ENCODE peak calls at places on chromosomes 12 and 14, in six cellular contexts. X is transverse colon; S is GM23338; F is NAMALWA; E is stimulated activated CD4-positive, alpha-beta T cell treated with anti-CD3 and anti-CD28 coated beads, Interleukin-15, amount 100 ng/mL, for 24 hours; H is stimulated activated CD8-positive, alpha-beta memory T cell treated with anti-CD3 and anti-CD28 coated beads, Interleukin-4, amount 100 ng/mL, for 48 hours. G is an unnamed sample.

GRCh38 chr14:87250992-87251391 is 742.0 kb downstream of the GALC start:
- DNase-seq in X (no peak), S (no peak), F (no peak), E (no peak), H (no peak), G (no peak)

GRCh38 chr14:104554088-104554607 is 25.4 kb upstream of the C14orf180 start:
- DNase-seq in X (no peak), S (no peak), F (no peak), E (no peak), H (no peak), G (no peak)

GRCh38 chr12:33876618-33877017 is 145.7 kb upstream of the ALG10 start:
- DNase-seq in X (no peak), S (peak; percentile 52), F (peak; percentile 14), E (no peak), H (no peak), G (no peak)

GRCh38 chr14:90732142-90732541 is 84.1 kb downstream of the TTC7B start:
- DNase-seq in X (no peak), S (no peak), F (no peak), E (no peak), H (no peak), G (no peak)

GRCh38 chr14:75011356-75012097 is 8.8 kb downstream of the EIF2B2 start:
- DNase-seq in X (no peak), S (no peak), F (no peak), E (peak; percentile 36), H (peak; percentile 35), G (no peak)

GRCh38 chr14:105885561-105886320 is 359.4 kb downstream of the TMEM121 start:
- DNase-seq in X (peak; percentile 4), S (no peak), F (no peak), E (no peak), H (peak; percentile 19), G (no peak)

GRCh38 chr14:94340533-94340932 is 17.4 kb upstream of the SERPINA6 start:
- DNase-seq in X (no peak), S (no peak), F (no peak), E (no peak), H (no peak), G (no peak)

GRCh38 chr14:96285667-96286066 is 29.7 kb downstream of the BDKRB1 start:
- DNase-seq in X (no peak), S (no peak), F (no peak), E (no peak), H (no peak), G (no peak)

GRCh38 chr12:23888396-23889068 is 60.9 kb downstream of the SOX5 start:
- DNase-seq in X (no peak), S (no peak), F (no peak), E (no peak), H (no peak), G (no peak)

GRCh38 chr14:38065101-38065762 is 142.5 kb upstream of the SSTR1 start:
- DNase-seq in X (no peak), S (peak; percentile 29), F (peak; percentile 53), E (peak; percentile 37), H (peak; percentile 33), G (no peak)

GRCh38 chr14:92987148-92987570 is 64.2 kb downstream of the CHGA start:
- DNase-seq in X (no peak), S (no peak), F (no peak), E (no peak), H (no peak), G (no peak)

GRCh38 chr12:3075315-3075714 is 1.9 kb upstream of the TSPAN9 start:
- DNase-seq in X (no peak), S (no peak), F (no peak), E (no peak), H (no peak), G (no peak)

GRCh38 chr12:80213871-80214270 is 114.5 kb downstream of the OTOGL start:
- DNase-seq in X (no peak), S (no peak), F (no peak), E (no peak), H (no peak), G (no peak)

GRCh38 chr12:131571827-131572226 is 139.1 kb upstream of the SFSWAP start:
- DNase-seq in X (no peak), S (no peak), F (no peak), E (no peak), H (no peak), G (no peak)

GRCh38 chr14:53153702-53154112 is 584 bp upstream of the DDHD1 start:
- DNase-seq in X (no peak), S (no peak), F (no peak), E (peak; percentile 55), H (no peak), G (no peak)

GRCh38 chr12:95099270-95099790 is 25.9 kb upstream of the NR2C1 start:
- DNase-seq in X (no peak), S (no peak), F (no peak), E (no peak), H (no peak), G (no peak)

GRCh38 chr14:54209501-54210231 is 187.1 kb upstream of the CDKN3 start:
- DNase-seq in X (no peak), S (no peak), F (no peak), E (no peak), H (no peak), G (no peak)

GRCh38 chr12:106113042-106113441 is 25.7 kb downstream of the NUAK1 start:
- DNase-seq in X (no peak), S (no peak), F (no peak), E (peak; percentile 2), H (peak; percentile 29), G (no peak)

GRCh38 chr12:113239811-113240331 is 18.6 kb downstream of the TPCN1 start:
- DNase-seq in X (peak; percentile 82), S (no peak), F (no peak), E (no peak), H (no peak), G (no peak)

GRCh38 chr12:116698131-116698495 is 39.8 kb downstream of the SPRING1 start:
- DNase-seq in X (no peak), S (no peak), F (no peak), E (no peak), H (no peak), G (no peak)

GRCh38 chr14:101223147-101223546 is 319.6 kb upstream of the RTL1 start:
- DNase-seq in X (no peak), S (peak; percentile 68), F (no peak), E (no peak), H (no peak), G (no peak)

GRCh38 chr14:71206766-71207371 is 299.6 kb downstream of the PCNX1 start:
- DNase-seq in X (no peak), S (no peak), F (no peak), E (no peak), H (no peak), G (no peak)

GRCh38 chr12:5806376-5807089 is 138.5 kb downstream of the ANO2 start:
- DNase-seq in X (no peak), S (no peak), F (no peak), E (no peak), H (no peak), G (no peak)

GRCh38 chr12:32074432-32074831 is 32.2 kb upstream of the BICD1 start:
- DNase-seq in X (no peak), S (peak; percentile 25), F (no peak), E (no peak), H (no peak), G (no peak)

GRCh38 chr14:99943620-99944019 is 121.6 kb upstream of the EVL start:
- DNase-seq in X (no peak), S (no peak), F (no peak), E (no peak), H (no peak), G (no peak)